ENCODE peak calls at places on chromosomes 4 and X, in six cellular contexts. V, I, L, E, A and K are unnamed samples.

GRCh38 chr4:173490817-173491518 is 39.1 kb downstream of the HAND2 start:
- DNase-seq in L (no peak), E (no peak), A (no peak), I (no peak), V (peak; percentile 73), K (no peak)

GRCh38 chr4:10097906-10098769 is 18.5 kb downstream of the WDR1 start:
- DNase-seq in I (no peak), E (no peak), A (no peak), V (peak; percentile 25), L (no peak), K (no peak)

GRCh38 chr4:88320780-88321373 is 36.5 kb upstream of the PPM1K start:
- DNase-seq in I (no peak), L (no peak), V (peak; percentile 3), E (no peak), A (no peak), K (no peak)

GRCh38 chr4:10455133-10455532 is 2.1 kb downstream of the ZNF518B start:
- DNase-seq in A (no peak), V (no peak), L (no peak), I (no peak), E (no peak), K (no peak)

GRCh38 chr4:95693594-95693993 is 144.8 kb upstream of the UNC5C start:
- DNase-seq in L (no peak), I (no peak), E (no peak), V (no peak), A (no peak), K (no peak)

GRCh38 chr4:2937986-2938385 is 25.2 kb downstream of the NOP14 start:
- DNase-seq in V (no peak), I (no peak), L (no peak), A (no peak), E (no peak), K (peak; percentile 12)

GRCh38 chrX:55907968-55908607 is 190.5 kb downstream of the RRAGB start:
- DNase-seq in I (no peak), E (peak; percentile 37), L (peak; percentile 74), V (peak; percentile 56), A (peak; percentile 71), K (peak; percentile 77)

GRCh38 chrX:154696328-154697045 is 43.1 kb upstream of the CTAG2 start:
- DNase-seq in E (no peak), V (peak; percentile 83), A (no peak), I (no peak), L (no peak), K (no peak)

GRCh38 chr4:152528060-152528459 is 7.8 kb downstream of the FBXW7 start:
- DNase-seq in V (no peak), L (no peak), A (no peak), E (no peak), I (no peak), K (no peak)

GRCh38 chr4:88697588-88698329 is at the start of gene NAP1L5:
- DNase-seq in A (peak; percentile 69), V (peak; percentile 80), L (peak; percentile 87), E (no peak), I (peak; percentile 7), K (peak; percentile 90)

GRCh38 chrX:40086569-40087335 is 11.0 kb downstream of the BCOR start:
- DNase-seq in V (no peak), A (peak; percentile 61), I (no peak), E (no peak), L (no peak), K (peak; percentile 57)

GRCh38 chrX:40088803-40089540 is 8.8 kb downstream of the BCOR start:
- DNase-seq in L (no peak), I (no peak), V (no peak), A (no peak), E (no peak), K (no peak)

GRCh38 chrX:40090050-40090804 is 7.5 kb downstream of the BCOR start:
- DNase-seq in I (no peak), A (peak; percentile 63), E (no peak), V (peak; percentile 49), L (peak; percentile 81), K (peak; percentile 58)

GRCh38 chrX:40087574-40088298 is 10.0 kb downstream of the BCOR start:
- DNase-seq in I (no peak), L (no peak), V (no peak), E (no peak), A (no peak), K (no peak)

DNA sequence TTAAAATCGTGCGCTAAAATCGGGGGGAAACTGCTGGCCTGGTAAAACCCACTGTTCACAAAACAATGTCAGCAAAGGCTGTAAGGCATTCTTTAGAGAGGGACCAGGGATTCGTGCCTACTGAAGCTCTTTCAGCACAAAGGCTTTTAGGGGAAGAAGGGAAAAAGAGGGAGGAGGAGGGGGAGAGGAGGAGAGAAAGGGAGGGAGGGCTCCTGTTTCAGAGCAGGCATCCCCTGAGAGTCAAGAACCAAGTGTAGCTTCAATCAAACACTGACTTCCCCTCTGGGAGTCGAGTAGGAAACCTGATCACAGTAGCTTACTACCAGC is 9.5 kb downstream of the BCOR start:
- DNase-seq in V (no peak), E (no peak), I (no peak), L (no peak), A (no peak), K (no peak)
- H3K4me1 ChIP-seq in V (peaks cover 7% of the 10 kb centered on the region), E (peaks cover 27% of the 10 kb centered on the region), I (peaks cover 37% of the 10 kb centered on the region), L (peaks cover 8% of the 10 kb centered on the region), A (peaks cover 86% of the 10 kb centered on the region), K (peaks cover 12% of the 10 kb centered on the region)

DNA sequence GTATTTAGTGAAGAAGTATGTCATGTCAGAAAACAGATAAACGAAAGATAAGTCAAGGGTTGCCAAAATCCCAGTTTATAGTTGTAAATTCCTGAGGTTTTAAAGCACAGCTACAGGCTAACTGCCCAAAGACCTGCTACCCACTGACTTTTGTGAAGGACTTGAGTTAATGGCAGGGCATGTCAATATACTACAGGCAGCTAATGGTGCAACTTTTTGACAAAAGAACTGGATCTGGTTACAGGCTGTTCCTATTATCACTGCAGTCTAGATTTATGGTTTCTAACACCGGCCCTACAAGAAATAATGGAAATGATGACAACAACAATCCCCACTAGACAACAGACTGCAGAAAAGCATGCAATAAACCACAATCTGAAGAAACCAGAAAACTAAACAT is 6.4 kb downstream of the SCML2 start:
- DNase-seq in A (no peak), V (no peak), I (no peak), E (no peak), L (no peak), K (no peak)
- H3K27ac ChIP-seq in A (no peak overlapping the region), V (no peak overlapping the region), I (no peak overlapping the region), E (no peak overlapping the region), L (no peak overlapping the region), K (no peak overlapping the region)

DNA sequence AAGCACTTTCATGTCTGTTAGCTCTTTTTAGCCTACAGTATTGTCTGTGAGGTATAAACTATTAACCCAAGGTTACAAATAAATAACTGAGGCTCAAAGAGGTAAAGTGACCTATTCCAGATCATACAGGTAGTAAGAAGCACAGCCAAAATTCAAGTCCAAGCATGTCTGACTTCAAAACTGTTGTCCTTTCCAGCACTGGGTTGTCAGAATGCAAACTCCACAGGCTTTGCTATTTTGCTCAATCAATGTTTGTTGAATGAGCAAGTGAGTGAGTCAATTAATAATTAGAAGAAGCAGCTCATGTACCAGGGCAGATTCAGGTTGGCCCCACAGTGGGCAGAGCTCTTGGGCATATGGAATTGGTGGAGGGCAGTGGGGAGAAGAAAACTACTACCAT is 134.1 kb upstream of the ARHGEF9 start:
- DNase-seq in V (no peak), I (no peak), E (no peak), A (no peak), L (no peak), K (no peak)
- H3K9me3 ChIP-seq in V (no peaks in the 10 kb centered on the region), I (no peaks in the 10 kb centered on the region), E (no peaks in the 10 kb centered on the region), A (no peaks in the 10 kb centered on the region), L (no peaks in the 10 kb centered on the region), K (no peaks in the 10 kb centered on the region)

DNA sequence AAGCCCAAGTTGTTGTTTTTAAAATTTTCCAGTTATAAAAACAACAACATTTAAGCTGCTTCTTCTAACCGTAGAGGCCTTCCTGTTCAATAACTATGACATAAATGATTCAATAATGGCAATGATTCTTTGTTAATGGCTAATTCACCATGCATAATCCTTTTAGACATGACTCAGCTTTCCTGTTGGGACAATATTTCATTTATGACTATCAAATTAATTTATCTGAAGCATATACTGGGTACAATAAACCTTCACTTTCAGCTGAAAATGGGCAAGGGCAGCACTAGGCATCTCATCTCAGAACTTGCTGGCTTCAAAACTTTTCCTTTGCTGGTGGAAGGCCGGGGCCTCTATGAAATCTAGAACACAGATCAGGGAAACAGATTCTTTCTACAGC is 38.9 kb downstream of the TBC1D9 start:
- DNase-seq in L (no peak), V (no peak), E (no peak), A (no peak), I (no peak), K (no peak)
- H3K4me1 ChIP-seq in L (peaks cover 3% of the 10 kb centered on the region), V (peaks cover 24% of the 10 kb centered on the region), E (no peaks in the 10 kb centered on the region), A (peaks cover 5% of the 10 kb centered on the region), I (peaks cover 17% of the 10 kb centered on the region), K (no peaks in the 10 kb centered on the region)

DNA sequence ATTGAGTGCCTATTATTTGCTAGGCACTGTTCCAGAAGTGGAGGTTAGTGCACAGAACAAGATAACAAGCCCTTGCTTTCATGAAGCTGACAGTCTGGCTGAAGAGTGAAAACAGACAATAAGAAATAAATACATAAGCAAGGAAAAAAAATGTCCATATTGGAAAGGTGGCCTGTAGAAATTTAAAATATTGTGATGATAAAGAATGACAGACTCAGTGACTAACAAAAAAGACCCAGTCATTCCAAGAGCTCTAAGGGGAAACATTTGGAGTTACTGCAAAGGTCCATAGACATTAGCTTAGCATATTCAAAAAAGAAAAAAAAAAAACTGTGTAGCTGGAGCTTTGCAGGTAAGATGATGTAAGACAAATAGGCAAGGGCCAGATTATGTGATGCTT is 1.0 kb upstream of the ANTXR2 start:
- DNase-seq in E (no peak), A (no peak), V (no peak), L (no peak), I (no peak), K (no peak)
- H3K27ac ChIP-seq in E (no peak overlapping the region), A (no peak overlapping the region), V (peak overlapping the region; percentile 76), L (no peak overlapping the region), I (no peak overlapping the region), K (no peak overlapping the region)

GRCh38 chr4:48752256-48752655 is 27.8 kb downstream of the FRYL start:
- DNase-seq in V (no peak), L (no peak), E (no peak), A (no peak), I (no peak), K (no peak)
- H3K9me3 ChIP-seq in V (no peaks in the 10 kb centered on the region), L (no peaks in the 10 kb centered on the region), E (peaks cover 3% of the 10 kb centered on the region), A (no peaks in the 10 kb centered on the region), I (no peaks in the 10 kb centered on the region), K (no peaks in the 10 kb centered on the region)

GRCh38 chr4:143395054-143395453 is 58.4 kb downstream of the GAB1 start:
- DNase-seq in A (no peak), I (no peak), V (no peak), L (no peak), E (no peak), K (no peak)
- H3K4me1 ChIP-seq in A (peaks cover 23% of the 10 kb centered on the region), I (peaks cover 9% of the 10 kb centered on the region), V (peaks cover 48% of the 10 kb centered on the region), L (peaks cover 13% of the 10 kb centered on the region), E (peaks cover 7% of the 10 kb centered on the region), K (peaks cover 14% of the 10 kb centered on the region)

GRCh38 chrX:43878902-43879526 is 3.2 kb downstream of the MAOB start:
- DNase-seq in V (no peak), E (no peak), I (no peak), L (no peak), A (no peak), K (peak; percentile 29)

GRCh38 chrX:43881410-43882293 is 598 bp downstream of the MAOB start:
- DNase-seq in V (peak; percentile 9), L (peak; percentile 59), E (no peak), A (peak; percentile 32), I (no peak), K (peak; percentile 52)

GRCh38 chrX:43885617-43886016 is 3.4 kb upstream of the MAOB start:
- DNase-seq in E (no peak), A (no peak), V (no peak), I (no peak), L (no peak), K (no peak)

GRCh38 chrX:43880439-43880838 is 1.8 kb downstream of the MAOB start:
- DNase-seq in E (no peak), A (no peak), I (no peak), L (no peak), V (peak; percentile 1), K (no peak)

GRCh38 chrX:43882294-43882681 is at the start of gene MAOB:
- DNase-seq in E (peak; percentile 20), V (peak; percentile 35), A (peak; percentile 50), L (peak; percentile 76), I (no peak), K (peak; percentile 83)
- H3K27ac ChIP-seq in E (no peak within 1 kb of the TSS), V (no peak within 1 kb of the TSS), A (peak within 1 kb of the TSS; percentile 44), L (peak within 1 kb of the TSS; percentile 50), I (no peak within 1 kb of the TSS), K (peak within 1 kb of the TSS; percentile 54)